ENCODE peak calls at places on chromosomes 11 and 22, in nine cellular contexts. X is IMR-90; P is MCF 10A; M is pancreas; Q is T47D; R is Daoy; I is right lobe of liver; W is midbrain; D is naive thymus-derived CD8-positive, alpha-beta T cell. O is an unnamed sample.

GRCh38 chr11:59285716-59286260 is 72.9 kb upstream of the OR5AN1 start:
- DNase-seq in X (no peak), P (no peak), M (no peak), Q (no peak), R (no peak), I (no peak), W (no peak), D (no peak), O (no peak)

GRCh38 chr11:833849-834311 is 1.1 kb downstream of the CD151 start:
- DNase-seq in X (no peak), P (peak), M (no peak), Q (no peak), R (peak), I (no peak), W (no peak), D (no peak), O (no peak)

GRCh38 chr22:24953294-24954113 is 988 bp downstream of the KIAA1671 start:
- DNase-seq in X (no peak), P (no peak), M (peak), Q (no peak), R (no peak), I (peak), W (peak), D (no peak), O (no peak)

GRCh38 chr11:11308249-11308648 is 44.8 kb downstream of the CSNK2A3 start:
- DNase-seq in X (no peak), P (no peak), M (no peak), Q (no peak), R (no peak), I (no peak), W (no peak), D (no peak), O (no peak)

GRCh38 chr22:24725736-24726135 is 48.8 kb downstream of the PIWIL3 start:
- DNase-seq in X (no peak), P (no peak), M (no peak), Q (no peak), R (no peak), I (no peak), W (no peak), D (no peak), O (no peak)

GRCh38 chr22:32723632-32724031 is 77.9 kb upstream of the TIMP3 start:
- DNase-seq in X (peak), P (peak), M (peak), Q (no peak), R (peak), I (peak), W (peak), D (no peak), O (peak)

GRCh38 chr22:27482414-27482813 is 319.1 kb downstream of the MN1 start:
- DNase-seq in X (no peak), P (no peak), M (no peak), Q (no peak), R (no peak), I (no peak), W (no peak), D (no peak), O (no peak)

GRCh38 chr22:30309981-30310672 is 16.6 kb downstream of the TBC1D10A start:
- DNase-seq in X (peak), P (no peak), M (peak), Q (no peak), R (peak), I (no peak), W (no peak), D (peak), O (no peak)

GRCh38 chr11:102846292-102846691 is 2.9 kb upstream of the MMP3 start:
- DNase-seq in X (peak), P (peak), M (no peak), Q (no peak), R (no peak), I (no peak), W (no peak), D (no peak), O (no peak)

GRCh38 chr11:134008593-134008992 is 51.8 kb upstream of the IGSF9B start:
- DNase-seq in X (no peak), P (no peak), M (no peak), Q (peak), R (no peak), I (no peak), W (no peak), D (no peak), O (no peak)

GRCh38 chr22:21876486-21877176 is 9.2 kb upstream of the MAPK1 start:
- DNase-seq in X (peak), P (peak), M (no peak), Q (no peak), R (no peak), I (no peak), W (no peak), D (no peak), O (no peak)

GRCh38 chr22:29344137-29344536 is 28.6 kb upstream of the RASL10A start:
- DNase-seq in X (peak), P (peak), M (peak), Q (no peak), R (peak), I (peak), W (peak), D (no peak), O (peak)

GRCh38 chr22:23220485-23221350 is 40.4 kb downstream of the BCR start:
- DNase-seq in X (peak), P (peak), M (no peak), Q (no peak), R (peak), I (no peak), W (no peak), D (no peak), O (no peak)

GRCh38 chr22:37442537-37442936 is 15.3 kb upstream of the ELFN2 start:
- DNase-seq in X (peak), P (peak), M (no peak), Q (no peak), R (peak), I (no peak), W (no peak), D (no peak), O (peak)

GRCh38 chr11:70367071-70367470 is 31.3 kb upstream of the CTTN start:
- DNase-seq in X (peak), P (no peak), M (peak), Q (no peak), R (peak), I (no peak), W (no peak), D (no peak), O (peak)

GRCh38 chr22:41311487-41311886 is 10.2 kb downstream of the ZC3H7B start:
- DNase-seq in X (no peak), P (no peak), M (no peak), Q (no peak), R (no peak), I (no peak), W (no peak), D (no peak), O (no peak)

GRCh38 chr22:47113880-47114415 is 351.5 kb downstream of the TBC1D22A start:
- DNase-seq in X (no peak), P (no peak), M (no peak), Q (no peak), R (no peak), I (no peak), W (no peak), D (no peak), O (no peak)

GRCh38 chr22:45254789-45255261 is 14.1 kb upstream of the KIAA0930 start:
- DNase-seq in X (no peak), P (no peak), M (no peak), Q (no peak), R (peak), I (no peak), W (no peak), D (no peak), O (no peak)

GRCh38 chr22:44570476-44571445 is 72.7 kb upstream of the RTL6 start:
- DNase-seq in X (no peak), P (no peak), M (no peak), Q (no peak), R (no peak), I (peak), W (no peak), D (no peak), O (no peak)

GRCh38 chr22:46763051-46763705 is 728 bp downstream of the TBC1D22A start:
- DNase-seq in X (peak), P (no peak), M (no peak), Q (no peak), R (no peak), I (no peak), W (no peak), D (peak), O (peak)

GRCh38 chr22:38655532-38656255 is 498 bp downstream of the FAM227A start:
- DNase-seq in X (peak), P (no peak), M (no peak), Q (no peak), R (peak), I (no peak), W (no peak), D (no peak), O (peak)

GRCh38 chr11:3160252-3161031 is 4.7 kb downstream of the OSBPL5 start:
- DNase-seq in X (peak), P (peak), M (peak), Q (no peak), R (peak), I (peak), W (peak), D (no peak), O (peak)

GRCh38 chr22:26502688-26503561 is 9.3 kb downstream of the TFIP11 start:
- DNase-seq in X (peak), P (peak), M (no peak), Q (no peak), R (peak), I (peak), W (peak), D (peak), O (peak)

GRCh38 chr22:28952857-28953256 is 69.5 kb downstream of the ZNRF3 start:
- DNase-seq in X (peak), P (peak), M (no peak), Q (no peak), R (no peak), I (no peak), W (no peak), D (no peak), O (peak)

GRCh38 chr22:30115705-30116104 is 35.4 kb downstream of the HORMAD2 start:
- DNase-seq in X (peak), P (no peak), M (no peak), Q (no peak), R (no peak), I (no peak), W (no peak), D (no peak), O (no peak)

GRCh38 chr11:58490827-58491226 is 17.1 kb downstream of the OR5B21 start:
- DNase-seq in X (no peak), P (no peak), M (no peak), Q (no peak), R (no peak), I (no peak), W (no peak), D (no peak), O (no peak)

GRCh38 chr11:117557321-117557720 is 229.7 kb downstream of the CEP164 start:
- DNase-seq in X (no peak), P (no peak), M (no peak), Q (no peak), R (no peak), I (peak), W (no peak), D (no peak), O (no peak)

GRCh38 chr22:43851979-43852307 is 10.4 kb downstream of the SULT4A1 start:
- DNase-seq in X (no peak), P (no peak), M (no peak), Q (no peak), R (no peak), I (no peak), W (no peak), D (no peak), O (no peak)

GRCh38 chr22:17235149-17235655 is 16.0 kb upstream of the ADA2 start:
- DNase-seq in X (no peak), P (no peak), M (no peak), Q (no peak), R (no peak), I (no peak), W (no peak), D (no peak), O (no peak)

GRCh38 chr11:14029971-14030531 is 67.5 kb downstream of the SPON1 start:
- DNase-seq in X (peak), P (peak), M (peak), Q (no peak), R (peak), I (peak), W (no peak), D (no peak), O (no peak)

GRCh38 chr11:12137938-12138731 is 27.7 kb downstream of the MICAL2 start:
- DNase-seq in X (peak), P (peak), M (no peak), Q (no peak), R (peak), I (no peak), W (no peak), D (no peak), O (peak)

GRCh38 chr11:58927393-58928081 is 11.8 kb upstream of the GLYATL1 start:
- DNase-seq in X (peak), P (no peak), M (peak), Q (peak), R (peak), I (peak), W (peak), D (peak), O (peak)

GRCh38 chr11:66971483-66971882 is 3.6 kb upstream of the C11orf86 start:
- DNase-seq in X (no peak), P (no peak), M (no peak), Q (no peak), R (no peak), I (no peak), W (no peak), D (no peak), O (no peak)

GRCh38 chr11:35418847-35419712 is at the start of gene SLC1A2:
- DNase-seq in X (peak), P (no peak), M (no peak), Q (peak), R (peak), I (no peak), W (peak), D (no peak), O (peak)

GRCh38 chr11:44876923-44877322 is 73.8 kb downstream of the TP53I11 start:
- DNase-seq in X (no peak), P (no peak), M (no peak), Q (no peak), R (no peak), I (no peak), W (no peak), D (no peak), O (no peak)

GRCh38 chr11:94754819-94755218 is 13.3 kb upstream of the AMOTL1 start:
- DNase-seq in X (no peak), P (no peak), M (no peak), Q (no peak), R (no peak), I (no peak), W (no peak), D (no peak), O (no peak)

GRCh38 chr11:2885017-2885675 is 429 bp downstream of the CDKN1C start:
- DNase-seq in X (peak), P (peak), M (no peak), Q (peak), R (peak), I (no peak), W (peak), D (peak), O (peak)

GRCh38 chr11:109298865-109299264 is 123.1 kb upstream of the C11orf87 start:
- DNase-seq in X (no peak), P (no peak), M (no peak), Q (no peak), R (no peak), I (no peak), W (no peak), D (no peak), O (no peak)

GRCh38 chr11:115623021-115623451 is 118.8 kb upstream of the CADM1 start:
- DNase-seq in X (peak), P (peak), M (peak), Q (no peak), R (peak), I (no peak), W (no peak), D (no peak), O (peak)

O was measured in astrocyte of the spinal cord.